ENCODE peak calls at places on chromosomes 3 and 15, in eight cellular contexts. Y is A549, U is tibial nerve, I is psoas muscle, F is astrocyte, R is mesendoderm, S is pancreas, D is uterus. E is an unnamed sample. For H3K4me1, the result is how much of the 10 kb centered on the place peaks cover.

GRCh38 chr3:194333212-194333980 is 17.7 kb downstream of the CPN2 start:
- DNase-seq in Y (peak), U (peak), I (peak), F (peak), R (peak), S (peak), D (peak), E (peak)

GRCh38 chr15:78889000-78889399 is 16.3 kb downstream of the MORF4L1 start:
- DNase-seq in Y (no peak), U (no peak), I (no peak), F (no peak), R (no peak), S (no peak), D (no peak), E (no peak)

GRCh38 chr15:88604381-88604951 is 16.7 kb upstream of the AEN start:
- DNase-seq in Y (no peak), U (no peak), I (no peak), F (no peak), R (no peak), S (no peak), D (no peak), E (no peak)

GRCh38 chr3:170697131-170697530 is 111.3 kb upstream of the SLC7A14 start:
- DNase-seq in Y (no peak), U (no peak), I (no peak), F (no peak), R (no peak), S (no peak), D (no peak), E (no peak)

GRCh38 chr3:13274125-13274873 is 145.8 kb downstream of the NUP210 start:
- DNase-seq in Y (no peak), U (no peak), I (no peak), F (no peak), R (no peak), S (no peak), D (no peak), E (no peak)

GRCh38 chr3:12379640-12380407 is 91.0 kb downstream of the PPARG start:
- DNase-seq in Y (no peak), U (no peak), I (no peak), F (no peak), R (no peak), S (no peak), D (no peak), E (no peak)

GRCh38 chr3:113745273-113746068 is 578 bp downstream of the NAA50 start:
- DNase-seq in Y (peak), U (peak), I (peak), F (peak), R (peak), S (peak), D (peak), E (peak)

GRCh38 chr3:39941941-39942340 is 132.5 kb downstream of the MYRIP start:
- DNase-seq in Y (no peak), U (no peak), I (no peak), F (no peak), R (no peak), S (peak), D (no peak), E (no peak)

GRCh38 chr15:100919481-100920405 is 586 bp downstream of the LRRK1 start:
- DNase-seq in Y (peak), U (no peak), I (peak), F (peak), R (no peak), S (no peak), D (peak), E (no peak)

GRCh38 chr3:88019024-88019423 is 39.8 kb downstream of the CGGBP1 start:
- DNase-seq in Y (no peak), U (no peak), I (no peak), F (peak), R (no peak), S (no peak), D (no peak), E (peak)

GRCh38 chr3:112786881-112787625 is 59.6 kb downstream of the CD200R1L start:
- DNase-seq in Y (no peak), U (no peak), I (no peak), F (peak), R (no peak), S (no peak), D (no peak), E (no peak)

GRCh38 chr3:185484296-185484695 is 14.5 kb downstream of the TMEM41A start:
- DNase-seq in Y (no peak), U (no peak), I (no peak), F (no peak), R (no peak), S (no peak), D (no peak), E (no peak)

GRCh38 chr15:87489902-87490301 is 766.6 kb downstream of the NTRK3 start:
- DNase-seq in Y (no peak), U (no peak), I (no peak), F (no peak), R (no peak), S (no peak), D (no peak), E (no peak)

GRCh38 chr3:42728056-42728455 is 25.5 kb upstream of the HHATL start:
- DNase-seq in Y (no peak), U (no peak), I (no peak), F (no peak), R (no peak), S (no peak), D (peak), E (no peak)

GRCh38 chr15:36161781-36162212 is 417.6 kb upstream of the CDIN1 start:
- DNase-seq in Y (peak), U (peak), I (no peak), F (no peak), R (peak), S (no peak), D (no peak), E (no peak)

GRCh38 chr3:49465269-49466034 is 4.6 kb upstream of the DAG1 start:
- DNase-seq in Y (no peak), U (no peak), I (no peak), F (peak), R (peak), S (peak), D (no peak), E (no peak)

GRCh38 chr3:87625911-87626310 is 349.5 kb upstream of the POU1F1 start:
- DNase-seq in Y (no peak), U (no peak), I (no peak), F (no peak), R (no peak), S (no peak), D (no peak), E (no peak)

GRCh38 chr15:69524850-69525249 is 72.2 kb downstream of the RPLP1 start:
- DNase-seq in Y (no peak), U (no peak), I (no peak), F (no peak), R (no peak), S (no peak), D (no peak), E (no peak)

GRCh38 chr15:69524296-69524695 is 71.7 kb downstream of the RPLP1 start:
- DNase-seq in Y (no peak), U (no peak), I (no peak), F (no peak), R (no peak), S (no peak), D (no peak), E (no peak)

GRCh38 chr15:69525543-69525942 is 72.9 kb downstream of the RPLP1 start:
- DNase-seq in Y (no peak), U (no peak), I (no peak), F (no peak), R (no peak), S (no peak), D (no peak), E (no peak)

GRCh38 chr15:69526696-69527095 is 74.1 kb downstream of the RPLP1 start:
- DNase-seq in Y (no peak), U (no peak), I (no peak), F (no peak), R (no peak), S (no peak), D (no peak), E (no peak)

GRCh38 chr15:69526086-69526485 is 73.5 kb downstream of the RPLP1 start:
- DNase-seq in Y (no peak), U (no peak), I (peak), F (peak), R (no peak), S (no peak), D (no peak), E (no peak)
- H3K4me1 ChIP-seq in Y (under half), U (under half), I (under half), F (under half), R (under half), S (under half), D (under half), E (under half)

GRCh38 chr3:71317140-71317539 is 266.4 kb downstream of the FOXP1 start:
- DNase-seq in Y (no peak), U (no peak), I (no peak), F (no peak), R (no peak), S (no peak), D (no peak), E (no peak)
- H3K4me1 ChIP-seq in Y (under half), U (under half), I (under half), F (under half), R (under half), S (under half), D (under half), E (under half)

DNA sequence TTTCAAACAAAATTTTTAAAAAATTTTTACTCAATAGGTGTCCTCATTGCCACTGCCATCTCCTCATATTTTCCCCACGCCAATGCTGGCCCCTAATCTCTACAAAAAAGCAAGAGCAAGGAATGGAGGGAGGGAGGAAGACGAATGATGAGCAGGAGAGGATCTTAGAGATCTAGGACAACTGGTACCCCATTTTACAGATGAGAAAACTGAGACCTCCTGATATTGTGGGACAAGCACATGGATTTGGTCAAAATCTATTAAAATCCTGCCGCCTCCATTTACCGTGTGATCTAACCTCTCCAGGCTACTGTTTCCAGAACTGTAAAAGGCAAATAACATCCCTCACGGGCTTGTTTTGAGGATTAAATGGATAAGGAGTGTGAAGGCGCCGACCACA is 4.6 kb downstream of the HEG1 start:
- DNase-seq in Y (no peak), U (no peak), I (no peak), F (no peak), R (no peak), S (no peak), D (no peak), E (no peak)
- H3K4me1 ChIP-seq in Y (under half), U (under half), I (half or more), F (under half), R (under half), S (under half), D (under half), E (under half)

GRCh38 chr3:155553800-155554199 is 191.1 kb downstream of the PLCH1 start:
- DNase-seq in Y (no peak), U (no peak), I (no peak), F (no peak), R (no peak), S (no peak), D (no peak), E (peak)

GRCh38 chr3:155549087-155549486 is 195.8 kb downstream of the PLCH1 start:
- DNase-seq in Y (no peak), U (no peak), I (no peak), F (no peak), R (no peak), S (no peak), D (no peak), E (no peak)

GRCh38 chr3:155548194-155548593 is 196.7 kb downstream of the PLCH1 start:
- DNase-seq in Y (peak), U (no peak), I (no peak), F (peak), R (peak), S (no peak), D (no peak), E (no peak)

GRCh38 chr3:155554777-155555445 is 190.0 kb downstream of the PLCH1 start:
- DNase-seq in Y (peak), U (no peak), I (no peak), F (no peak), R (peak), S (peak), D (no peak), E (peak)

GRCh38 chr3:155550386-155550785 is 194.5 kb downstream of the PLCH1 start:
- DNase-seq in Y (no peak), U (no peak), I (no peak), F (no peak), R (no peak), S (no peak), D (no peak), E (no peak)
- H3K4me1 ChIP-seq in Y (under half), U (under half), I (under half), F (under half), R (under half), S (under half), D (under half), E (under half)

GRCh38 chr3:46931631-46932441 is 44.7 kb downstream of the CCDC12 start:
- DNase-seq in Y (peak), U (no peak), I (peak), F (no peak), R (no peak), S (no peak), D (no peak), E (no peak)
- H3K4me1 ChIP-seq in Y (half or more), U (under half), I (half or more), F (under half), R (under half), S (half or more), D (under half), E (half or more)

GRCh38 chr15:77044228-77045042 is 26.5 kb downstream of the TSPAN3 start:
- DNase-seq in Y (no peak), U (no peak), I (no peak), F (no peak), R (no peak), S (no peak), D (no peak), E (no peak)

GRCh38 chr15:77047013-77047412 is 23.9 kb downstream of the TSPAN3 start:
- DNase-seq in Y (no peak), U (no peak), I (no peak), F (no peak), R (no peak), S (no peak), D (no peak), E (no peak)

GRCh38 chr15:77052556-77052955 is 18.4 kb downstream of the TSPAN3 start:
- DNase-seq in Y (no peak), U (no peak), I (no peak), F (no peak), R (no peak), S (no peak), D (no peak), E (no peak)

GRCh38 chr15:77045985-77046384 is 24.9 kb downstream of the TSPAN3 start:
- DNase-seq in Y (no peak), U (no peak), I (no peak), F (no peak), R (no peak), S (no peak), D (no peak), E (no peak)

GRCh38 chr15:77048135-77048866 is 22.6 kb downstream of the TSPAN3 start:
- DNase-seq in Y (no peak), U (no peak), I (no peak), F (no peak), R (no peak), S (no peak), D (no peak), E (no peak)
- H3K4me1 ChIP-seq in Y (under half), U (under half), I (under half), F (under half), R (under half), S (under half), D (under half), E (under half)

GRCh38 chr3:60579734-60580133 is 671.5 kb downstream of the FHIT start:
- DNase-seq in Y (peak), U (no peak), I (no peak), F (peak), R (peak), S (no peak), D (no peak), E (no peak)

GRCh38 chr3:60577601-60578000 is 673.7 kb downstream of the FHIT start:
- DNase-seq in Y (no peak), U (no peak), I (no peak), F (no peak), R (no peak), S (no peak), D (no peak), E (no peak)

GRCh38 chr3:60582285-60582684 is 669.0 kb downstream of the FHIT start:
- DNase-seq in Y (no peak), U (no peak), I (no peak), F (no peak), R (no peak), S (no peak), D (no peak), E (no peak)

GRCh38 chr3:60578936-60579335 is 672.3 kb downstream of the FHIT start:
- DNase-seq in Y (no peak), U (no peak), I (no peak), F (no peak), R (no peak), S (no peak), D (no peak), E (no peak)

DNA sequence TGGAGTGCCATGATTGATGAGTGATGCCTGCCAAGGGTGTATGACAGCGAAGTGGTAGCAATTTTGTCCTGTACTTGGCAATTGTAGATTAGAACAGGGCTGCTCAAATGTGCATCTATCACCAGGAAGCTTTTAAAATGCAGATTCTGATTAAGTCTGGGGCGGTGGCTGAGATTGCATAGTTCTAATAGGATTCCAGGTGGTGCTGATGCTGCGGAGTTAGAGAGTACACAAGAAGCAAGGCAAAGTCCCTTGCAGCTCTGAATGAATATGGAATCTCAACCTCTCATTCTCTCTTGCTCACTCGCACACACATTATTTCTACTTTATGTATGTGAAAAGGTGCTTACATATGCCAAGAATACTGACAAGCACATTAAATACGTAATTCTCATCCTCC is 670.4 kb downstream of the FHIT start:
- DNase-seq in Y (no peak), U (no peak), I (no peak), F (no peak), R (no peak), S (no peak), D (no peak), E (no peak)
- H3K4me1 ChIP-seq in Y (under half), U (under half), I (under half), F (under half), R (under half), S (under half), D (under half), E (under half)

GRCh38 chr3:38133209-38133556 is 3.7 kb downstream of the ACAA1 start:
- DNase-seq in Y (no peak), U (no peak), I (no peak), F (no peak), R (no peak), S (no peak), D (no peak), E (no peak)
- H3K4me1 ChIP-seq in Y (under half), U (under half), I (under half), F (under half), R (under half), S (under half), D (under half), E (under half)

E was measured in CD4-positive, CD25-positive, alpha-beta regulatory T cell.